ENCODE peak calls at places on chromosomes 11 and 22, in six cellular contexts. V is brain microvascular endothelial cell; M is iPS DF 6.9; R is CD8-positive, alpha-beta T cell; F is fibroblast of lung; Z is colonic mucosa. G is an unnamed sample.

GRCh38 chr11:122229078-122229477 is 113.1 kb upstream of the BLID start:
- DNase-seq in F (peak), M (no peak), R (no peak), Z (no peak), V (no peak), G (no peak)

GRCh38 chr11:438101-438844 is 3.5 kb downstream of the ANO9 start:
- DNase-seq in F (no peak), Z (no peak), V (no peak), M (no peak), R (no peak), G (no peak)

GRCh38 chr11:124746621-124747243 is 5.3 kb downstream of the VSIG2 start:
- DNase-seq in F (peak), R (peak), M (no peak), V (peak), Z (peak), G (peak)

GRCh38 chr11:2156416-2157182 is 4.4 kb downstream of the INS start:
- DNase-seq in R (peak), F (peak), M (no peak), Z (peak), V (peak), G (no peak)

GRCh38 chr11:87840786-87841185 is 334.5 kb downstream of the RAB38 start:
- DNase-seq in Z (no peak), R (no peak), F (peak), M (no peak), V (no peak), G (no peak)

GRCh38 chr22:24323233-24323632 is 52.6 kb downstream of the SPECC1L start:
- DNase-seq in F (no peak), R (no peak), M (no peak), Z (no peak), V (no peak), G (no peak)

GRCh38 chr11:117413616-117414015 is 86.0 kb downstream of the CEP164 start:
- DNase-seq in V (no peak), M (no peak), F (no peak), Z (no peak), R (no peak), G (no peak)

GRCh38 chr11:12975149-12975548 is 34.0 kb upstream of the RASSF10 start:
- DNase-seq in R (no peak), Z (no peak), F (no peak), V (no peak), M (no peak), G (no peak)

GRCh38 chr11:44133335-44133946 is 38.0 kb downstream of the EXT2 start:
- DNase-seq in V (peak), Z (no peak), M (peak), F (peak), R (no peak), G (no peak)

GRCh38 chr11:2148253-2149000 is 9.2 kb upstream of the IGF2 start:
- DNase-seq in F (no peak), V (no peak), M (no peak), Z (no peak), R (no peak), G (no peak)

GRCh38 chr11:104934594-104934993 is 33.8 kb downstream of the CASP4 start:
- DNase-seq in M (no peak), V (no peak), F (no peak), R (no peak), Z (no peak), G (no peak)

GRCh38 chr11:19557720-19558140 is 154.9 kb upstream of the NAV2 start:
- DNase-seq in V (peak), Z (peak), F (peak), M (peak), R (peak), G (no peak)

GRCh38 chr11:75267171-75267970 is 26.8 kb downstream of the TPBGL start:
- DNase-seq in M (no peak), V (no peak), Z (no peak), R (no peak), F (no peak), G (no peak)

GRCh38 chr11:56331861-56332491 is 13.9 kb upstream of the OR8K1 start:
- DNase-seq in R (no peak), V (no peak), M (no peak), F (no peak), Z (no peak), G (no peak)

GRCh38 chr11:1863352-1864215 is 10.7 kb downstream of the LSP1 start:
- DNase-seq in V (peak), Z (peak), F (peak), R (peak), M (no peak), G (peak)

GRCh38 chr11:27059431-27059830 is 18.8 kb downstream of the BBOX1 start:
- DNase-seq in R (no peak), F (no peak), Z (no peak), M (no peak), V (no peak), G (no peak)

GRCh38 chr11:95084509-95084908 is 5.1 kb upstream of the ENDOD1 start:
- DNase-seq in V (no peak), M (no peak), F (peak), R (no peak), Z (no peak), G (peak)

GRCh38 chr11:111540114-111540920 is at the start of gene LAYN:
- DNase-seq in R (peak), F (peak), V (peak), M (no peak), Z (peak), G (no peak)

GRCh38 chr22:29872145-29872893 is 10.7 kb upstream of the MTMR3 start:
- DNase-seq in R (no peak), F (no peak), V (no peak), M (no peak), Z (no peak), G (no peak)

GRCh38 chr11:17607572-17608570 is 60.8 kb downstream of the OTOG start:
- DNase-seq in Z (peak), M (no peak), F (no peak), V (no peak), R (no peak), G (no peak)

GRCh38 chr11:104163100-104164027 is 583 bp downstream of the PDGFD start:
- DNase-seq in R (no peak), M (no peak), F (peak), V (no peak), Z (peak), G (no peak)

GRCh38 chr22:46546466-46547178 is 9.2 kb upstream of the CELSR1 start:
- DNase-seq in R (no peak), F (peak), Z (no peak), V (peak), M (no peak), G (no peak)

GRCh38 chr22:50738649-50739227 is 734 bp downstream of the ACR start:
- DNase-seq in Z (no peak), M (no peak), F (no peak), V (no peak), R (no peak), G (no peak)

GRCh38 chr11:64516226-64516625 is 74.8 kb upstream of the SLC22A12 start:
- DNase-seq in M (peak), V (no peak), R (no peak), F (no peak), Z (peak), G (no peak)

GRCh38 chr22:23657712-23658111 is 25.6 kb upstream of the DRICH1 start:
- DNase-seq in F (no peak), R (no peak), V (no peak), M (no peak), Z (no peak), G (no peak)

GRCh38 chr11:116240661-116241060 is 532.1 kb downstream of the BUD13 start:
- DNase-seq in R (no peak), M (no peak), F (no peak), Z (no peak), V (no peak), G (no peak)

GRCh38 chr22:37321288-37321687 is 39.0 kb downstream of the CYTH4 start:
- DNase-seq in Z (no peak), M (no peak), F (no peak), V (no peak), R (no peak), G (no peak)

GRCh38 chr11:58067685-58068084 is 36.9 kb downstream of the OR6Q1 start:
- DNase-seq in R (no peak), F (peak), V (no peak), Z (no peak), M (no peak), G (no peak)

GRCh38 chr11:63869686-63870085 is 30.8 kb downstream of the MARK2 start:
- DNase-seq in Z (no peak), R (peak), V (no peak), F (no peak), M (no peak), G (no peak)

DNA sequence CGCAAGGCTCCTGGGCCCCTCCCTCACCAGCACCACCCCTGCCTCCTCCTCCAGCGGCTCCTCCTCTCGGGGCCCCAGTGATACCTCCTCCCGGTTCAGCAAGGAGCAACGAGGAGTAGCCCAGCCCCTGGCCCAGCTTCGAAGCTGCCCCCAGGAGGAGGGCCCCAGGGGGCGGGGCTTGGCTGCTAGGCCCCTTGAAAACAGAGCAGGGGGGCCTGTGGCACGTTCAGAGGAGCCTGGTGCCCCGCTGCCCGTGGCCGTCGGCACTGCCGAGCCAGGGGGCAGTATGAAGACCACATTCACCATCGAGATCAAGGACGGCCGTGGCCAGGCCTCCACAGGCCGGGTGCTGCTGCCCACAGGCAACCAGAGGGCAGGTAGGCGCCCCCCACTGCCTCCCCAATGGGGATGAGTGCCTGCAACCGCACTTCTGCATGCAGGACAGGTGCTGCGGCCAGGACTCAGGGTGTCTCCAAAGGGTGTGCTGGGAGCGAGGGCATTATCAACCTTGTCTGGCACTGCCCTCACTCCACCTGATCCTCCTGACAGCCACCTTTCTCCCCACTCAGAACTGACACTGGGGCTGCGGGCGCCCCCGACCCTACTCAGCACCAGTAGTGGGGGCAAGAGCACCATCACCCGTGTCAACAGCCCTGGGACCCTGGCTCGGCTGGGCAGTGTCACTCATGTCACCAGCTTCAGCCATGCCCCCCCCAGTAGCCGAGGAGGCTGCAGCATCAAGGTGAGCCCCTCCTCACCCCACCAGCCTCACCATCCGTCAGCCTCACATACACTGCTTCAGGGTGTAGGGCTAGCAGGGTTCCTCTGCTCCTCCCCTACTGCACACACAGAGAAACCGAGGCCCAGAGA is 10.2 kb downstream of the SMTN start:
- DNase-seq in V (no peak), R (no peak), F (no peak), M (no peak), Z (no peak), G (no peak)
- H3K27ac ChIP-seq in V (no peak), R (no peak), F (no peak), M (no peak), Z (peak), G (no peak)

GRCh38 chr11:130403967-130404366 is 24.4 kb downstream of the ADAMTS8 start:
- DNase-seq in R (no peak), M (peak), F (no peak), Z (no peak), V (no peak), G (no peak)
- H3K27ac ChIP-seq in R (no peak), M (peak), F (peak), Z (peak), V (no peak), G (no peak)

GRCh38 chr11:126459691-126460404 is 104.4 kb downstream of the ST3GAL4 start:
- DNase-seq in M (no peak), Z (no peak), V (no peak), R (no peak), F (peak), G (no peak)
- H3K27ac ChIP-seq in M (no peak), Z (no peak), V (no peak), R (no peak), F (no peak), G (no peak)

GRCh38 chr11:72776844-72777754 is 16.7 kb downstream of the STARD10 start:
- DNase-seq in Z (peak), F (no peak), V (no peak), R (no peak), M (no peak), G (no peak)

GRCh38 chr11:72780291-72781062 is 13.4 kb downstream of the STARD10 start:
- DNase-seq in Z (no peak), F (no peak), R (no peak), V (no peak), M (no peak), G (no peak)

GRCh38 chr11:72779495-72780128 is 14.2 kb downstream of the STARD10 start:
- DNase-seq in R (no peak), Z (peak), M (no peak), V (no peak), F (no peak), G (no peak)

GRCh38 chr11:72777755-72778278 is 16.0 kb downstream of the STARD10 start:
- DNase-seq in Z (peak), V (no peak), R (no peak), M (no peak), F (no peak), G (no peak)

DNA sequence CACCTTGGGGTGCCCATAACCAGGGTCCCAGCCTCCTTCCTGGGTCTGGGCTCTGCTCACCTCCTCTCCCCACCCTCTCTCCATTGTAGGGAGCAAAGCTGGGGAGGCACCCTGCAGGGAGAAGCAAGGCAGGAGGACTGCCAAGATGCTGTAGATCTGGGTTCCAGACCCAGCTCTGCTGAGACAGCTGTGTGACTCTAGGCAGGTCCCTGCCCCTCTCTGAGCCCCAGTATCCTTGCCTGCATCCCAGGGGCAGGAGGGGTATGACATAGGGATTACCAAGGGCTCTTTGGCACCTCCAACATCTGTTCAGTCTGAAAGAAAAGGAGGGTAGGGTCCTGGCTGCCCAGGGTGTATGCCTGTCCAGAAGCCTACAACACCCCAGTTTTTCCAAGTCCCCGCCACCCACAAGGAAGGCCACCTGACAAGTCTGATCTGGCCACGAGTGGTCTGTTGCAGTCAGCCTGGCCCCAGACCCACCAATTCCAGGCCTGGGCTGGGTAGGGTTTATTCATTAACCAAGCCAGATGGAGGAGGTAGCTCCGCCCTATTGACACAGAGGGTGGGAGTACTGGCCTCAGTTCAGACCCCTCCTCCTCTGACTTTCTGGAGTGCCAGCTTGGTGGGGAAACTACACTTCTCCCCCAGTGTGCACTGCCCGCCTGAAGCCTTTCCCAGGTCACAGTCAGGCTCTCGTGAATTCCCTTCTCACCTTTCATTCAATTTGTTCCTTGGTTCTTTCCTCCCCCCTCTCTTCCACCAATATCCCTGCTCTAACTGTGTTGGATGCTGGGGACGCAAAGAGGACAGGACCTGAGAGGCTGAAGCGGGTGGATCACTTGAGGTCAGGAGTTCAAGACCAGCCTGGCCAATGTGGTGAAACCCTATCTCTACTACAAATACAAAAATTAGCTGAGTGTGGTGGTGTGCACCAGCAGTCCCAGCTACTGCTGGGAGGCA is 15.0 kb downstream of the STARD10 start:
- DNase-seq in R (no peak), V (no peak), M (no peak), F (no peak), Z (peak), G (no peak)
- H3K27ac ChIP-seq in R (no peak), V (no peak), M (no peak), F (no peak), Z (peak), G (no peak)

G was measured in epithelial cell of prostate.